ENCODE peak calls at places on chromosomes 5 and 9, in five cellular contexts. O, Y, U, M and R are unnamed samples.

GRCh38 chr5:108560581-108560980 is 178.7 kb upstream of the FBXL17 start:
- DNase-seq in U (peak), M (no peak), O (no peak), Y (peak), R (peak)

GRCh38 chr5:116361171-116361967 is 213.3 kb downstream of the SEMA6A start:
- DNase-seq in Y (no peak), M (no peak), U (peak), O (no peak), R (no peak)

GRCh38 chr5:38607930-38608545 is 51.6 kb upstream of the LIFR start:
- DNase-seq in O (no peak), M (no peak), Y (peak), U (no peak), R (no peak)

GRCh38 chr5:7363067-7363677 is 32.8 kb upstream of the ADCY2 start:
- DNase-seq in Y (no peak), M (no peak), U (no peak), O (no peak), R (no peak)

GRCh38 chr5:101679816-101680215 is 616.3 kb downstream of the SLCO4C1 start:
- DNase-seq in Y (no peak), O (peak), U (no peak), M (no peak), R (peak)

GRCh38 chr9:120389867-120390266 is 190.1 kb downstream of the CDK5RAP2 start:
- DNase-seq in Y (no peak), O (no peak), U (no peak), M (no peak), R (no peak)

GRCh38 chr9:131668439-131669233 is 71.2 kb downstream of the RAPGEF1 start:
- DNase-seq in M (no peak), U (no peak), Y (no peak), O (peak), R (peak)

GRCh38 chr5:73822989-73823339 is 197.0 kb downstream of the ARHGEF28 start:
- DNase-seq in M (no peak), U (no peak), Y (no peak), O (peak), R (peak)

GRCh38 chr5:119250946-119251901 is 104.6 kb upstream of the TNFAIP8 start:
- DNase-seq in O (no peak), Y (no peak), U (no peak), M (no peak), R (no peak)

GRCh38 chr9:98856982-98857381 is 49.5 kb downstream of the GALNT12 start:
- DNase-seq in O (peak), M (no peak), U (no peak), Y (no peak), R (no peak)

GRCh38 chr9:128218518-128219389 is 15.6 kb downstream of the DNM1 start:
- DNase-seq in O (peak), Y (no peak), U (peak), M (peak), R (peak)

GRCh38 chr5:138065102-138065501 is 18.7 kb upstream of the WNT8A start:
- DNase-seq in M (no peak), Y (no peak), O (no peak), U (no peak), R (no peak)

GRCh38 chr5:172127581-172127980 is 60.4 kb downstream of the STK10 start:
- DNase-seq in O (no peak), Y (no peak), M (no peak), U (no peak), R (no peak)

GRCh38 chr5:115702025-115702424 is 76.2 kb upstream of the TMED7 start:
- DNase-seq in O (no peak), U (no peak), M (no peak), Y (no peak), R (no peak)

GRCh38 chr9:2874001-2874750 is 30.3 kb upstream of the PUM3 start:
- DNase-seq in U (no peak), Y (no peak), O (no peak), M (no peak), R (no peak)